ENCODE peak calls at places on chromosomes 2 and 18, in nine cellular contexts. N is substantia nigra, S is DMS153, P is T-helper 22 cell, O is NCI-H1694, K is Daoy, L is left colon, I is kidney tubule cell, U is LoVo. A is an unnamed sample.

GRCh38 chr2:191012845-191013616 is 940 bp downstream of the STAT1 start:
- DNase-seq in N (no peak), S (no peak), P (no peak), O (no peak), K (no peak), L (no peak), I (peak; percentile 28), U (no peak), A (no peak)

GRCh38 chr18:34511435-34511834 is 198.7 kb upstream of the DTNA start:
- DNase-seq in N (no peak), S (no peak), P (no peak), O (no peak), K (no peak), L (no peak), I (peak; percentile 88), U (no peak), A (no peak)

GRCh38 chr2:219828127-219828526 is 200.7 kb downstream of the SLC4A3 start:
- DNase-seq in N (no peak), S (no peak), P (no peak), O (no peak), K (no peak), L (no peak), I (no peak), U (no peak), A (no peak)

GRCh38 chr2:23402205-23402740 is 17.3 kb downstream of the KLHL29 start:
- DNase-seq in N (no peak), S (no peak), P (no peak), O (no peak), K (peak; percentile 42), L (no peak), I (no peak), U (no peak), A (no peak)

GRCh38 chr2:24515841-24516240 is 24.8 kb downstream of the NCOA1 start:
- DNase-seq in N (no peak), S (no peak), P (no peak), O (no peak), K (no peak), L (no peak), I (peak; percentile 40), U (no peak), A (no peak)

GRCh38 chr2:226644342-226644957 is 155.2 kb downstream of the IRS1 start:
- DNase-seq in N (no peak), S (no peak), P (no peak), O (no peak), K (peak; percentile 54), L (no peak), I (peak; percentile 83), U (no peak), A (no peak)

GRCh38 chr2:229475753-229476152 is 204.7 kb upstream of the PID1 start:
- DNase-seq in N (no peak), S (no peak), P (no peak), O (no peak), K (no peak), L (no peak), I (no peak), U (no peak), A (no peak)

GRCh38 chr2:217203086-217203485 is 343.2 kb upstream of the TNP1 start:
- DNase-seq in N (no peak), S (no peak), P (no peak), O (no peak), K (no peak), L (no peak), I (no peak), U (no peak), A (no peak)

GRCh38 chr2:23385351-23385747 is 370 bp downstream of the KLHL29 start:
- DNase-seq in N (no peak), S (no peak), P (no peak), O (no peak), K (peak; percentile 66), L (peak; percentile 34), I (peak; percentile 62), U (no peak), A (peak; percentile 61)